ENCODE peak calls at places on chromosomes 4 and X, in six cellular contexts. T is RWPE2; A is WERI-Rb-1; V is mammary epithelial cell; W is CD8-positive, alpha-beta T cell; N is AG04449. J is an unnamed sample.

GRCh38 chr4:55005910-55006309 is 119.5 kb downstream of the KDR start:
- DNase-seq in T (no peak), A (no peak), V (no peak), W (no peak), N (no peak), J (no peak)

GRCh38 chr4:53861856-53862610 is 202.4 kb downstream of the CHIC2 start:
- DNase-seq in T (no peak), A (no peak), V (peak), W (no peak), N (peak), J (no peak)

GRCh38 chrX:10828640-10829039 is 208.3 kb upstream of the MID1 start:
- DNase-seq in T (no peak), A (no peak), V (no peak), W (no peak), N (no peak), J (no peak)

GRCh38 chr4:137981277-137981676 is 260.9 kb downstream of the SLC7A11 start:
- DNase-seq in T (no peak), A (no peak), V (peak), W (no peak), N (no peak), J (no peak)

GRCh38 chrX:48617542-48618340 is 20.4 kb downstream of the WDR13 start:
- DNase-seq in T (no peak), A (no peak), V (no peak), W (no peak), N (no peak), J (no peak)

GRCh38 chr4:5716391-5716790 is 5.4 kb downstream of the EVC start:
- DNase-seq in T (no peak), A (no peak), V (no peak), W (no peak), N (no peak), J (no peak)

GRCh38 chr4:56995525-56995924 is 16.8 kb downstream of the POLR2B start:
- DNase-seq in T (no peak), A (no peak), V (no peak), W (no peak), N (no peak), J (no peak)

GRCh38 chrX:78029663-78030062 is 60.2 kb upstream of the PGAM4 start:
- DNase-seq in T (no peak), A (peak), V (peak), W (no peak), N (no peak), J (no peak)

GRCh38 chr4:174080361-174080760 is 203.1 kb downstream of the FBXO8 start:
- DNase-seq in T (no peak), A (no peak), V (no peak), W (no peak), N (no peak), J (no peak)

GRCh38 chr4:107950746-107951540 is 19.6 kb downstream of the CYP2U1 start:
- DNase-seq in T (no peak), A (no peak), V (no peak), W (no peak), N (no peak), J (no peak)

GRCh38 chrX:121283921-121284320 is 236.5 kb downstream of the GLUD2 start:
- DNase-seq in T (no peak), A (no peak), V (no peak), W (no peak), N (no peak), J (no peak)

GRCh38 chrX:26649534-26649933 is 433.6 kb downstream of the MAGEB5 start:
- DNase-seq in T (no peak), A (no peak), V (peak), W (no peak), N (no peak), J (no peak)

GRCh38 chr4:25100156-25100555 is 60.1 kb downstream of the SEPSECS start:
- DNase-seq in T (no peak), A (no peak), V (no peak), W (no peak), N (no peak), J (no peak)

GRCh38 chr4:83252782-83253405 is 31.7 kb downstream of the COQ2 start:
- DNase-seq in T (no peak), A (peak), V (peak), W (peak), N (no peak), J (no peak)

GRCh38 chr4:97994765-97995465 is 148.4 kb downstream of the STPG2 start:
- DNase-seq in T (no peak), A (no peak), V (peak), W (no peak), N (no peak), J (no peak)

GRCh38 chrX:20487227-20487626 is 220.5 kb upstream of the RPS6KA3 start:
- DNase-seq in T (no peak), A (no peak), V (peak), W (no peak), N (no peak), J (no peak)

GRCh38 chr4:2962099-2962455 is 1.1 kb downstream of the NOP14 start:
- DNase-seq in T (no peak), A (no peak), V (no peak), W (no peak), N (no peak), J (no peak)

GRCh38 chr4:72896515-72896914 is 173.0 kb downstream of the COX18 start:
- DNase-seq in T (no peak), A (no peak), V (peak), W (no peak), N (peak), J (no peak)

GRCh38 chrX:21975827-21976226 is 35.3 kb downstream of the SMS start:
- DNase-seq in T (no peak), A (no peak), V (peak), W (no peak), N (no peak), J (no peak)

GRCh38 chr4:75666299-75666698 is 6.9 kb downstream of the G3BP2 start:
- DNase-seq in T (no peak), A (no peak), V (no peak), W (no peak), N (no peak), J (no peak)

GRCh38 chr4:107629318-107629717 is 90.7 kb downstream of the PAPSS1 start:
- DNase-seq in T (no peak), A (no peak), V (no peak), W (no peak), N (no peak), J (no peak)

GRCh38 chr4:176125063-176125462 is 59.4 kb downstream of the WDR17 start:
- DNase-seq in T (no peak), A (no peak), V (no peak), W (no peak), N (no peak), J (no peak)

GRCh38 chr4:76199664-76200211 is 13.9 kb downstream of the SCARB2 start:
- DNase-seq in T (no peak), A (peak), V (no peak), W (peak), N (no peak), J (no peak)

GRCh38 chr4:176805155-176805554 is 12.4 kb upstream of the VEGFC start:
- DNase-seq in T (no peak), A (no peak), V (peak), W (no peak), N (peak), J (no peak)

GRCh38 chr4:38114435-38114834 is 154.2 kb downstream of the PTTG2 start:
- DNase-seq in T (no peak), A (no peak), V (no peak), W (no peak), N (no peak), J (no peak)

GRCh38 chrX:64350047-64350446 is 45.2 kb downstream of the MTMR8 start:
- DNase-seq in T (no peak), A (no peak), V (no peak), W (no peak), N (no peak), J (no peak)

GRCh38 chr4:15754323-15754722 is 23.8 kb upstream of the CD38 start:
- DNase-seq in T (no peak), A (no peak), V (no peak), W (peak), N (no peak), J (no peak)

GRCh38 chrX:135087867-135088266 is 32.5 kb downstream of the ETDB start:
- DNase-seq in T (no peak), A (no peak), V (no peak), W (no peak), N (no peak), J (no peak)

GRCh38 chrX:133810925-133811324 is 174.5 kb downstream of the GPC3 start:
- DNase-seq in T (no peak), A (no peak), V (no peak), W (no peak), N (no peak), J (no peak)

GRCh38 chr4:8419222-8420041 is 21.1 kb downstream of the ACOX3 start:
- DNase-seq in T (no peak), A (no peak), V (no peak), W (no peak), N (no peak), J (no peak)

GRCh38 chr4:124432500-124432899 is 280.0 kb downstream of the ANKRD50 start:
- DNase-seq in T (no peak), A (no peak), V (peak), W (no peak), N (no peak), J (no peak)

GRCh38 chr4:107721436-107722090 is 1.5 kb upstream of the PAPSS1 start:
- DNase-seq in T (no peak), A (no peak), V (no peak), W (peak), N (no peak), J (no peak)

GRCh38 chr4:38223801-38224236 is 263.6 kb downstream of the PTTG2 start:
- DNase-seq in T (no peak), A (no peak), V (no peak), W (no peak), N (no peak), J (no peak)

GRCh38 chrX:2521092-2521926 is 20.5 kb upstream of the DHRSX start:
- DNase-seq in T (peak), A (no peak), V (no peak), W (no peak), N (no peak), J (no peak)

GRCh38 chr4:128958194-128958593 is 135.1 kb downstream of the SCLT1 start:
- DNase-seq in T (no peak), A (no peak), V (no peak), W (no peak), N (no peak), J (no peak)

GRCh38 chr4:122914938-122915337 is 7.5 kb downstream of the NUDT6 start:
- DNase-seq in T (no peak), A (no peak), V (no peak), W (no peak), N (no peak), J (no peak)

GRCh38 chrX:47264507-47265173 is 31.8 kb downstream of the USP11 start:
- DNase-seq in T (no peak), A (no peak), V (peak), W (no peak), N (no peak), J (no peak)

GRCh38 chr4:26055855-26056254 is 141.8 kb downstream of the SMIM20 start:
- DNase-seq in T (no peak), A (no peak), V (no peak), W (no peak), N (no peak), J (no peak)

GRCh38 chr4:139973015-139973414 is 181.0 kb downstream of the MAML3 start:
- DNase-seq in T (no peak), A (no peak), V (peak), W (no peak), N (no peak), J (no peak)

GRCh38 chr4:104015680-104016079 is 295.9 kb upstream of the TACR3 start:
- DNase-seq in T (no peak), A (peak), V (no peak), W (no peak), N (no peak), J (no peak)
- TF ChIP-seq CTCF in T (peak), A (peak), V (peak), W (no peak), N (no peak), J (no peak)

GRCh38 chrX:153681175-153681574 is 6.6 kb upstream of the SLC6A8 start:
- DNase-seq in T (no peak), A (peak), V (no peak), W (no peak), N (no peak), J (no peak)
- TF ChIP-seq CTCF in T (no peak), A (no peak), V (no peak), W (no peak), N (no peak), J (no peak)

GRCh38 chrX:56563231-56564116 is at the start of gene UBQLN2:
- DNase-seq in T (peak), A (peak), V (peak), W (peak), N (no peak), J (peak)
- TF ChIP-seq CTCF in T (peak), A (no peak), V (peak), W (no peak), N (peak), J (no peak)

GRCh38 chrX:37958493-37959211 is 47.7 kb upstream of the SYTL5 start:
- DNase-seq in T (no peak), A (no peak), V (no peak), W (no peak), N (peak), J (no peak)

GRCh38 chrX:37961118-37961517 is 45.2 kb upstream of the SYTL5 start:
- DNase-seq in T (no peak), A (no peak), V (no peak), W (no peak), N (no peak), J (no peak)

GRCh38 chrX:37955273-37955672 is 51.1 kb upstream of the SYTL5 start:
- DNase-seq in T (no peak), A (no peak), V (no peak), W (no peak), N (no peak), J (no peak)

GRCh38 chrX:37956223-37956622 is 50.1 kb upstream of the SYTL5 start:
- DNase-seq in T (no peak), A (no peak), V (no peak), W (no peak), N (no peak), J (no peak)

DNA sequence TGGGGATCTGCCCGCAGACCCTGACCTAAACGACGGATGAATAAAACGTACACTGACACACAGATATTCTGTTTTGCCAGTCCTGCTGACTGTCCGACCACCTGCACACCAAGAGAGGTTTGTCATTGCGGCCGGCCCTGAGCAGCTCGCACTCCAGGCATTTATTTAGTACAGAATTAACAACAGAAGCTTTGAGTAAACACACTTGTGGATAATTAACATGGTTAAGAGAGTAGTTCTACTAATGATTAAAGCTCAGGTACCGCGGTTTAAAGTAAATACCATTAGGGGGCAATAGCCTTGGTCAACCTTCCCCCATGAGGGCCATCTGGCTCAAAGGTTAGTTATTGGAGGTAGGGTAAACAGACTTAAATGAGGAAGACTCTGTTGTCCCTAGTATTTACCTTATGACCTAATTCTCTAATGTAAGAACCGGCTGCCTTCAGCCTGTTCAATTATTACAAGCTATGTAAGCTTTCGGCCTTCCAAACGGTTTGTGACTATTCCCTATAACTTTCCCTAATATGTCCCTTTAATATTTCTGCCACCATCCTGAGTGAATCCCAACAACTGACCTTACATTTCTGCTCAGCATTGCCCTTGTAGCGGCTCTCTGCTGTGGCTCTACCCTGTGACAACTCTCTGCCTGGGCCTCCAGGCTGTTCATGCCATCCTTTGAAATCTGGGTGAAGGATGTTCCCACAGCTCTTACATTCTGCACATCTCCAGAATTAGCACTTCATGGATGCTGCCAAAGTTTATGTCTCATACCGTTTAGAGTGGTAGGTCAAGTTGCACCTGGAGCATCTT is 46.9 kb upstream of the SYTL5 start:
- DNase-seq in T (no peak), A (no peak), V (no peak), W (no peak), N (no peak), J (no peak)
- TF ChIP-seq CTCF in T (no peak), A (no peak), V (no peak), W (no peak), N (no peak), J (no peak)

GRCh38 chrX:33336783-33337182 is 125.4 kb upstream of the DMD start:
- DNase-seq in T (no peak), A (peak), V (peak), W (no peak), N (no peak), J (no peak)
- TF ChIP-seq CTCF in T (peak), A (peak), V (peak), W (no peak), N (peak), J (no peak)

GRCh38 chr4:185885604-185886003 is 73.6 kb upstream of the SORBS2 start:
- DNase-seq in T (no peak), A (no peak), V (no peak), W (no peak), N (no peak), J (no peak)
- TF ChIP-seq CTCF in T (no peak), A (no peak), V (no peak), W (no peak), N (no peak), J (no peak)

DNA sequence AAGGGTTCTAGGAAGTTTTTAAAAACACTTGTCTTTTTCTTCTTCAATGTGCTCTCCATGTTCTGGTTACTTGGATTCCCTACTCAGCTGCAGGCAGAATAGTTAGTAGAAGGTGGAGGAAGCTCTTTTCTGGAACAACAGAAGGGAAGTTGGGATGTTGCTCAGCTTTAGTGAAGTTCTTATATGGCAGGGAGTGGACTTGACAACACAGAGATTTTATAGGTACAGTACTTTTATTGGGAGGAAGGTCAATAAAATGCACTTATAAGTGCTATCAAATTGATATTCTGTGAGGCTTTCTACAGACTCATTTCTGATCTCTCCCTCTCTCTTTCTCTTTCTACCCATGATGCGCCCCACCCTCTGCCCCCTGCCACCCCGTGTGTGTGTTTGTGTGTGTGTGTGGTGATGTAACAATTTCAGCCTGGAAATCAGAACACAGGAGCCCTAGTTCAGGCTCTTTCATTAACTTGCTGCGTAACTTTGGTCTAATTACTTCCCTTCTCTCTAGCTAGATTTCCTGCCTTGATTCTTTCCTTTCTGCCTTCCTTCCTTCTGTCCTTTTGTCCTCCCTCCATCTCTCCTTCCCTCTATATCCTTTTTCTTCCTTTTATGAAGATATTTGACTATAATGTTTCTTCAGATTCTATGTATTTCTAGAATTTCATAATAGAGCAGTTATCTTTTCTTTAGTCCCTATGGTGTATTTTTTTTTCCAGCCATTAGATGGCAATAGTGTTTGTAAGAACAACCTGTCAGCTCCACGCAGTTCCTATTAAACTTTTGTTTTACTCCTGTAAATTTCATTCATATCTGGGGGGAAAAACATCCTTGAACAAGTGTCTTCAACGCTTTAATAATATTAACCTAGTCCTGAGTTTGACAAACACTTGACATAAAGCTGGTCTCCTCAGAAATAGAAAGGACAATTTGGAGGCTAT is 37.1 kb downstream of the HEPH start:
- DNase-seq in T (no peak), A (no peak), V (no peak), W (no peak), N (no peak), J (no peak)
- TF ChIP-seq CTCF in T (peak), A (no peak), V (peak), W (no peak), N (no peak), J (no peak)

GRCh38 chr4:42398448-42399355 is 1.4 kb downstream of the SHISA3 start:
- DNase-seq in T (no peak), A (peak), V (no peak), W (no peak), N (no peak), J (no peak)
- TF ChIP-seq CTCF in T (no peak), A (peak), V (no peak), W (no peak), N (no peak), J (no peak)

DNA sequence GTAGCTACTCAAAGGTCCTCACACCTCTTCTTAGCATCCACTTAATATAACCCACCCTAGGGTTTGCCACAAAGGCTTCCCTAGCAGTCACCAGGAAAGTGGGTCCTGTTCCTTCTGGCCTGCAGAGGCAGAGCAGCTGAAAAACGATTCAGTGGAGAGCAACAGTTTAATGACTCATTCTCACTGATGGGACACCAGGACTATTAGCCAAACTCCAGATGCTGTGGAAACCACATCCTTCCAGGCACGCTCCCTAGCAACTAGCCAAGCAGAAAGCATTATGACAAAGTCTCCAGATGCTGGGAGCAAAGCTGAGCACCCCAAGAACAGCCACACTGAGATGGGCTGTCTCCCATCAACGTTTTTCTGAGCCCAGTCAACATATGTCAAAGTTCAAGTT is 30.3 kb upstream of the UTP14A start:
- DNase-seq in T (no peak), A (no peak), V (peak), W (no peak), N (peak), J (no peak)
- TF ChIP-seq CTCF in T (no peak), A (no peak), V (no peak), W (no peak), N (peak), J (no peak)